ENCODE peak calls at places on chromosomes 3 and 15, in four cellular contexts. One of them, this sample, is unnamed.

GRCh38 chr3:185586644-185586964 is 509 bp downstream of the SENP2 start:
- DNase-seq in GM12878: no peak
- DNase-seq in HepG2: peak; percentile 36
- DNase-seq in H1: no peak
- DNase-seq in this sample: no peak

GRCh38 chr15:31442203-31443090 is 115.8 kb downstream of the KLF13 start:
- DNase-seq in HepG2: no peak
- DNase-seq in H1: no peak
- DNase-seq in GM12878: no peak
- DNase-seq in this sample: no peak

GRCh38 chr3:154921351-154921750 is 158.8 kb upstream of the MME start:
- DNase-seq in H1: no peak
- DNase-seq in GM12878: no peak
- DNase-seq in HepG2: no peak
- DNase-seq in this sample: peak; percentile 20

GRCh38 chr3:55647675-55648074 is 160.6 kb upstream of the WNT5A start:
- DNase-seq in H1: no peak
- DNase-seq in GM12878: no peak
- DNase-seq in HepG2: no peak
- DNase-seq in this sample: no peak

GRCh38 chr15:59074607-59075006 is 30.3 kb upstream of the CCNB2 start:
- DNase-seq in HepG2: no peak
- DNase-seq in H1: no peak
- DNase-seq in GM12878: peak; percentile 5
- DNase-seq in this sample: no peak

GRCh38 chr3:71684752-71685151 is 40.5 kb downstream of the EIF4E3 start:
- DNase-seq in GM12878: no peak
- DNase-seq in HepG2: no peak
- DNase-seq in H1: no peak
- DNase-seq in this sample: no peak

GRCh38 chr15:35618260-35619188 is 72.6 kb upstream of the DPH6 start:
- DNase-seq in H1: no peak
- DNase-seq in HepG2: no peak
- DNase-seq in GM12878: no peak
- DNase-seq in this sample: no peak

GRCh38 chr15:101173233-101174119 is 78.4 kb downstream of the CHSY1 start:
- DNase-seq in H1: no peak
- DNase-seq in GM12878: no peak
- DNase-seq in HepG2: no peak
- DNase-seq in this sample: no peak

GRCh38 chr3:146503459-146504202 is 34.3 kb upstream of the PLSCR2 start:
- DNase-seq in HepG2: peak; percentile 25
- DNase-seq in H1: no peak
- DNase-seq in GM12878: peak; percentile 62
- DNase-seq in this sample: no peak

GRCh38 chr3:5698851-5699250 is 511.3 kb downstream of the EDEM1 start:
- DNase-seq in GM12878: no peak
- DNase-seq in H1: no peak
- DNase-seq in HepG2: no peak
- DNase-seq in this sample: no peak

GRCh38 chr15:49621327-49622210 is 721 bp downstream of the DTWD1 start:
- DNase-seq in H1: no peak
- DNase-seq in GM12878: no peak
- DNase-seq in HepG2: no peak
- DNase-seq in this sample: no peak

GRCh38 chr3:11651900-11652299 is 8.2 kb upstream of the VGLL4 start:
- DNase-seq in GM12878: no peak
- DNase-seq in HepG2: peak; percentile 29
- DNase-seq in H1: no peak
- DNase-seq in this sample: no peak

GRCh38 chr3:62119139-62119538 is 254.2 kb downstream of the FEZF2 start:
- DNase-seq in HepG2: peak; percentile 52
- DNase-seq in GM12878: no peak
- DNase-seq in H1: no peak
- DNase-seq in this sample: no peak

GRCh38 chr3:61530355-61530754 is 31.0 kb upstream of the PTPRG start:
- DNase-seq in HepG2: peak; percentile 59
- DNase-seq in GM12878: no peak
- DNase-seq in H1: no peak
- DNase-seq in this sample: peak; percentile 69

GRCh38 chr3:197183582-197183981 is 114.8 kb downstream of the DLG1 start:
- DNase-seq in GM12878: no peak
- DNase-seq in HepG2: no peak
- DNase-seq in H1: no peak
- DNase-seq in this sample: no peak

GRCh38 chr3:192408721-192409151 is 318.6 kb downstream of the FGF12 start:
- DNase-seq in HepG2: no peak
- DNase-seq in H1: peak; percentile 65
- DNase-seq in GM12878: no peak
- DNase-seq in this sample: no peak

GRCh38 chr3:170751083-170751893 is 118.7 kb downstream of the RPL22L1 start:
- DNase-seq in HepG2: no peak
- DNase-seq in H1: no peak
- DNase-seq in GM12878: no peak
- DNase-seq in this sample: no peak

GRCh38 chr3:174431717-174432116 is 427.4 kb upstream of the NAALADL2 start:
- DNase-seq in HepG2: no peak
- DNase-seq in GM12878: no peak
- DNase-seq in H1: no peak
- DNase-seq in this sample: no peak

GRCh38 chr3:13647314-13648059 is 98.6 kb downstream of the FBLN2 start:
- DNase-seq in GM12878: no peak
- DNase-seq in HepG2: no peak
- DNase-seq in H1: no peak
- DNase-seq in this sample: no peak

GRCh38 chr3:144744473-144744872 is 772.9 kb downstream of the DIPK2A start:
- DNase-seq in H1: no peak
- DNase-seq in HepG2: no peak
- DNase-seq in GM12878: no peak
- DNase-seq in this sample: no peak

GRCh38 chr15:82132742-82133141 is 86.9 kb upstream of the MEX3B start:
- DNase-seq in H1: no peak
- DNase-seq in GM12878: no peak
- DNase-seq in HepG2: no peak
- DNase-seq in this sample: no peak

GRCh38 chr15:65406402-65407000 is 16.2 kb downstream of the IGDCC4 start:
- DNase-seq in GM12878: no peak
- DNase-seq in H1: no peak
- DNase-seq in HepG2: no peak
- DNase-seq in this sample: no peak

GRCh38 chr15:90036343-90036742 is 35.2 kb downstream of the ZNF710 start:
- DNase-seq in HepG2: no peak
- DNase-seq in GM12878: no peak
- DNase-seq in H1: no peak
- DNase-seq in this sample: no peak

GRCh38 chr3:135851201-135852061 is 114.1 kb upstream of the PPP2R3A start:
- DNase-seq in H1: no peak
- DNase-seq in HepG2: no peak
- DNase-seq in GM12878: no peak
- DNase-seq in this sample: no peak

GRCh38 chr15:93017521-93017920 is 71.5 kb downstream of the RGMA start:
- DNase-seq in HepG2: no peak
- DNase-seq in GM12878: no peak
- DNase-seq in H1: no peak
- DNase-seq in this sample: no peak

GRCh38 chr15:41115652-41116115 is 396 bp downstream of the INO80 start:
- DNase-seq in GM12878: no peak
- DNase-seq in H1: no peak
- DNase-seq in HepG2: peak; percentile 50
- DNase-seq in this sample: peak; percentile 25

GRCh38 chr15:92733934-92734521 is 78.5 kb upstream of the FAM174B start:
- DNase-seq in GM12878: no peak
- DNase-seq in HepG2: no peak
- DNase-seq in H1: no peak
- DNase-seq in this sample: no peak

GRCh38 chr3:45590822-45591546 is 3.6 kb upstream of the LIMD1 start:
- DNase-seq in H1: no peak
- DNase-seq in GM12878: no peak
- DNase-seq in HepG2: no peak
- DNase-seq in this sample: no peak

GRCh38 chr15:31398677-31399260 is 72.1 kb downstream of the KLF13 start:
- DNase-seq in H1: no peak
- DNase-seq in GM12878: no peak
- DNase-seq in HepG2: peak; percentile 24
- DNase-seq in this sample: no peak

GRCh38 chr3:134404366-134404885 is 30.2 kb upstream of the AMOTL2 start:
- DNase-seq in HepG2: no peak
- DNase-seq in GM12878: no peak
- DNase-seq in H1: no peak
- DNase-seq in this sample: no peak

GRCh38 chr3:109081746-109082510 is 36.0 kb downstream of the MORC1 start:
- DNase-seq in HepG2: peak; percentile 31
- DNase-seq in GM12878: peak; percentile 86
- DNase-seq in H1: peak; percentile 62
- DNase-seq in this sample: peak; percentile 55

GRCh38 chr15:49145651-49146609 is 9.5 kb downstream of the COPS2 start:
- DNase-seq in GM12878: no peak
- DNase-seq in H1: no peak
- DNase-seq in HepG2: peak; percentile 45
- DNase-seq in this sample: no peak

GRCh38 chr15:60372756-60373155 is 25.0 kb downstream of the ANXA2 start:
- DNase-seq in GM12878: no peak
- DNase-seq in H1: no peak
- DNase-seq in HepG2: no peak
- DNase-seq in this sample: no peak
- H3K4me1 ChIP-seq in GM12878: no peaks in the 10 kb centered on the region
- H3K4me1 ChIP-seq in H1: peaks cover 2% of the 10 kb centered on the region
- H3K4me1 ChIP-seq in HepG2: peaks cover 88% of the 10 kb centered on the region
- H3K4me1 ChIP-seq in this sample: peaks cover 7% of the 10 kb centered on the region

DNA sequence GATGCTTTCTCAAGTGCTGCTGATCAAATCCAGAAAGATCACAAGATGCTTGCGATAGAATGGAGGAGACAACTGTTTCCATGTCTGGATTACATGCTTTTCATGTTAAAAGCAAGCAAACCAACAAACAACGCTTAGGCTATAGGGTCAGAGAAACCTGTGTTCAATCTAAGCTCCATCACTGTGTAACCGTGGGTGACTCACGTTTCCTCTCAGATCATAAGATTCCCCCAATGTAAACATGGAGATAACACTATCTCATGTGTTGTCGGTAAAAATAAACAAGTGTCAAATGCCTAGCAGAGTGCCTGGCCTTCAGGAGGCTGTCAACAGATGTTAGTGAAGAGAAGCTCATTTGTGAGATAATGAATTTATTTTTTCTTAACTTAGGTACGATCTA is 907.8 kb downstream of the NTRK3 start:
- DNase-seq in H1: no peak
- DNase-seq in HepG2: no peak
- DNase-seq in GM12878: no peak
- DNase-seq in this sample: no peak
- TF ChIP-seq SUZ12 in H1: no peak
- TF ChIP-seq SUZ12 in HepG2: no peak
- TF ChIP-seq SUZ12 in GM12878: no peak
- TF ChIP-seq SUZ12 in this sample: no peak

DNA sequence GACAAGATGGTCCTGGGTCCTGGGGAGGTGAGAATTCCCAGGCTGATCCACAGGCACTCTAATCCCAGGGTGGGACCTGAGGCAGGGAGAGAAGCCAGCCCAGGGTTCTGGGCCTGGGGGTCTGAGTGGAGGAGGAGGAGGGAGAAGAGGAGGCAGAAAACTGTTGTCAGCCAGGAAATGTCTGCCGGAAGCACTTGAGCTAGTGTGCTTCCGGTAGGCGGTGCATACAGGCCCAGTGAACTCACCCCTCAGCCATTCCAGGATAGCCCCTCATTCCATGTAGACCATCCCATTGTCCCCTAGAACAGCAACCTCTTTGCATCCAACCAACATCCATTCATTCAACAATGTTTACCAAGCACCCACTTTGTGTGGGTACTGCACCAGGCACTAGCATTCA is 47.9 kb upstream of the LCTL start:
- DNase-seq in H1: no peak
- DNase-seq in HepG2: no peak
- DNase-seq in GM12878: no peak
- DNase-seq in this sample: no peak
- H3K9ac ChIP-seq in H1: no peak overlapping the region
- H3K9ac ChIP-seq in HepG2: no peak overlapping the region
- H3K9ac ChIP-seq in GM12878: no peak overlapping the region
- H3K9ac ChIP-seq in this sample: no peak overlapping the region

DNA sequence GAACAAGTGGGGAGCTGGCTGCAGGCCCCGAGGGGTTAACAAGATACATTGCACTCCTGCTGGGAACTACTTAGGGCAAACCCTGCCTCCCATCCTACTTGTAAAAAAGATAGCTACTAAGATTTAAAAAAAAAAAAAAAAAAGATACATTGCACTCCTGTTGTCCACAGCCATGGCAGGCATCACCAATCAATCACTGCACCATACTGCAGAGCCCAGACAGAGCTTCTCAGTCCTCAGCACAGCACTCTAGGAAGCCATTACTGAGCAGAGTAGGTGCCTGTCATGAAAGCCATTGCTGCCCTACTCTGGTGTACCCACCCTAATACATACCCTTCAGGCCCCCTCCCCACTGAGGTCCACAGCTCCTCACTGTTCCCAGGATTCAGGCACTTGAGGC is 64.8 kb downstream of the RASGRF1 start:
- DNase-seq in HepG2: no peak
- DNase-seq in GM12878: no peak
- DNase-seq in H1: no peak
- DNase-seq in this sample: no peak
- H3K4me1 ChIP-seq in HepG2: peaks cover 67% of the 10 kb centered on the region
- H3K4me1 ChIP-seq in GM12878: no peaks in the 10 kb centered on the region
- H3K4me1 ChIP-seq in H1: no peaks in the 10 kb centered on the region
- H3K4me1 ChIP-seq in this sample: peaks cover 4% of the 10 kb centered on the region

GRCh38 chr3:178964551-178964950 is 107.1 kb downstream of the ZMAT3 start:
- DNase-seq in HepG2: no peak
- DNase-seq in H1: no peak
- DNase-seq in GM12878: no peak
- DNase-seq in this sample: no peak

GRCh38 chr3:178960918-178961317 is 110.7 kb downstream of the ZMAT3 start:
- DNase-seq in GM12878: no peak
- DNase-seq in HepG2: no peak
- DNase-seq in H1: no peak
- DNase-seq in this sample: no peak

GRCh38 chr3:178960191-178960590 is 111.4 kb downstream of the ZMAT3 start:
- DNase-seq in HepG2: no peak
- DNase-seq in H1: no peak
- DNase-seq in GM12878: no peak
- DNase-seq in this sample: no peak
- TF ChIP-seq SUZ12 in HepG2: no peak
- TF ChIP-seq SUZ12 in H1: no peak
- TF ChIP-seq SUZ12 in GM12878: no peak
- TF ChIP-seq SUZ12 in this sample: no peak

DNA sequence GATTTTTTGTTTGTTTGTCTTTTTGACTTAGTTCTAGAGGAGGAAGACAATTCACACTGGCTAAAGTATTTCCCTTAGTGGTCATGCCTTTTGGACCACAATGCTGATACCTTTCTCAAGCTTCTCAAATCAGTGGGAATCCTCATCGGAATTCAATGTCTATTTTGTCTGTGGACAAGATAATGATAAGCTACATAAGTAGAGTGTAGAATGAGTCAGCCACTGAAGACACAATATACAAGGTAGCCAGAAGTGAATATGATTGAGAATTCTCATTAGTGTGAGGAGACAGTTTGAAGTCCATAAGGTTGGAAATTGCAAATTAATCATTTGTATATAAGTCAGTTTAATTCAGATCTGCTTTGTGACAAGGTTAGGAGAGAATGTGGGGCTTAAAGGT is 4.1 kb downstream of the ARPP21 start:
- DNase-seq in H1: no peak
- DNase-seq in HepG2: no peak
- DNase-seq in GM12878: no peak
- DNase-seq in this sample: no peak
- H3K9ac ChIP-seq in H1: no peak overlapping the region
- H3K9ac ChIP-seq in HepG2: no peak overlapping the region
- H3K9ac ChIP-seq in GM12878: no peak overlapping the region
- H3K9ac ChIP-seq in this sample: no peak overlapping the region